ENCODE peak calls at places on chromosomes 13 and 19, in eight cellular contexts. V is GDM1; I is thoracic aorta; F is T47D; U is activated CD4-positive, alpha-beta T cell treated with anti-CD3 and anti-CD28 coated beads, Interleukin-2, amount 50 U/mL, for 4 hours; D is H7; N is type B pancreatic cell; Q is NCI-H774. G is an unnamed sample.

GRCh38 chr13:40102854-40103253 is 447.4 kb downstream of the COG6 start:
- DNase-seq in D (no peak), Q (no peak), F (no peak), U (peak), N (no peak), V (no peak), I (no peak), G (no peak)

GRCh38 chr19:56393119-56394012 is at the start of gene ZNF582:
- DNase-seq in D (peak), N (peak), I (peak), F (peak), U (peak), V (peak), Q (peak), G (peak)

GRCh38 chr13:35871561-35871960 is 259.6 kb downstream of the DCLK1 start:
- DNase-seq in V (no peak), D (no peak), U (no peak), N (no peak), Q (no peak), I (no peak), F (no peak), G (no peak)

GRCh38 chr19:40614595-40615411 is 13.6 kb downstream of the LTBP4 start:
- DNase-seq in Q (peak), U (peak), F (no peak), D (peak), N (no peak), V (peak), I (no peak), G (no peak)

GRCh38 chr13:112842343-112842856 is 126.6 kb upstream of the MCF2L start:
- DNase-seq in U (no peak), N (no peak), I (no peak), D (peak), V (no peak), F (no peak), Q (no peak), G (no peak)

GRCh38 chr13:51614350-51614786 is 30.1 kb downstream of the WDFY2 start:
- DNase-seq in I (no peak), F (no peak), D (no peak), N (no peak), Q (peak), V (no peak), U (peak), G (peak)

GRCh38 chr19:49362048-49362925 is at the start of gene TEAD2:
- DNase-seq in F (peak), N (peak), D (peak), V (no peak), Q (no peak), U (no peak), I (no peak), G (no peak)

GRCh38 chr13:98674968-98675528 is 77.4 kb downstream of the SLC15A1 start:
- DNase-seq in V (no peak), Q (no peak), F (no peak), D (peak), U (no peak), I (no peak), N (no peak), G (no peak)

GRCh38 chr19:1757468-1758230 is 4.3 kb downstream of the ONECUT3 start:
- DNase-seq in D (peak), N (no peak), U (no peak), F (no peak), V (no peak), I (no peak), Q (no peak), G (no peak)

GRCh38 chr13:106151056-106151699 is 384.3 kb downstream of the EFNB2 start:
- DNase-seq in I (no peak), U (no peak), F (no peak), V (no peak), Q (no peak), N (no peak), D (peak), G (no peak)

GRCh38 chr13:114020750-114021463 is 47.0 kb upstream of the C13orf46 start:
- DNase-seq in N (no peak), U (no peak), F (no peak), V (no peak), I (no peak), D (no peak), Q (peak), G (no peak)

GRCh38 chr13:53191091-53191490 is 162.5 kb downstream of the OLFM4 start:
- DNase-seq in N (no peak), D (peak), V (no peak), Q (no peak), F (no peak), U (no peak), I (no peak), G (no peak)

GRCh38 chr13:106118050-106118449 is 417.4 kb downstream of the EFNB2 start:
- DNase-seq in I (no peak), N (no peak), V (no peak), U (no peak), D (no peak), F (no peak), Q (no peak), G (no peak)

GRCh38 chr13:26442541-26442940 is 114.9 kb upstream of the WASF3 start:
- DNase-seq in F (peak), I (no peak), D (no peak), V (no peak), N (no peak), Q (no peak), U (no peak), G (no peak)

GRCh38 chr19:1000095-1000494 is at the start of gene GRIN3B:
- DNase-seq in V (peak), Q (no peak), U (peak), D (peak), F (peak), I (no peak), N (no peak), G (no peak)

GRCh38 chr19:52270266-52270885 is 989 bp downstream of the ZNF766 start:
- DNase-seq in N (no peak), D (peak), U (no peak), V (no peak), Q (no peak), I (no peak), F (no peak), G (no peak)

GRCh38 chr19:36267061-36267845 is 52.3 kb downstream of the ZNF146 start:
- DNase-seq in F (no peak), U (no peak), V (no peak), Q (no peak), N (peak), D (no peak), I (no peak), G (no peak)

GRCh38 chr13:92197669-92198068 is 799.2 kb downstream of the GPC5 start:
- DNase-seq in D (no peak), U (no peak), F (no peak), V (no peak), Q (no peak), N (no peak), I (no peak), G (no peak)

GRCh38 chr13:109100705-109101104 is 471.3 kb downstream of the MYO16 start:
- DNase-seq in N (no peak), V (no peak), D (no peak), F (no peak), U (no peak), I (no peak), Q (no peak), G (no peak)

GRCh38 chr19:29672933-29673336 is 7.7 kb downstream of the PLEKHF1 start:
- DNase-seq in N (no peak), D (no peak), Q (no peak), U (peak), V (no peak), I (no peak), F (no peak), G (no peak)

GRCh38 chr13:42348576-42348975 is 76.6 kb downstream of the AKAP11 start:
- DNase-seq in U (peak), N (no peak), I (no peak), Q (no peak), D (no peak), F (no peak), V (no peak), G (no peak)

GRCh38 chr13:27921421-27921960 is 1.7 kb downstream of the PDX1 start:
- DNase-seq in Q (no peak), I (no peak), F (peak), V (no peak), D (peak), N (no peak), U (no peak), G (no peak)

GRCh38 chr19:18467978-18468377 is 30.0 kb upstream of the ISYNA1 start:
- DNase-seq in U (no peak), D (no peak), V (no peak), I (no peak), Q (no peak), F (no peak), N (no peak), G (no peak)

GRCh38 chr13:54185785-54186184 is 1157.2 kb downstream of the OLFM4 start:
- DNase-seq in V (no peak), U (no peak), I (no peak), Q (no peak), N (no peak), F (no peak), D (peak), G (no peak)

GRCh38 chr13:75724742-75725504 is 88.8 kb downstream of the LMO7 start:
- DNase-seq in Q (no peak), N (no peak), I (no peak), F (no peak), V (no peak), U (no peak), D (no peak), G (no peak)

GRCh38 chr19:47598407-47599349 is 10.3 kb upstream of the BICRA start:
- DNase-seq in F (peak), D (peak), Q (no peak), U (no peak), I (peak), V (no peak), N (no peak), G (no peak)

GRCh38 chr13:47420568-47420967 is 523.7 kb upstream of the HTR2A start:
- DNase-seq in I (no peak), U (no peak), V (no peak), N (no peak), F (no peak), D (no peak), Q (no peak), G (no peak)

GRCh38 chr13:98822238-98822606 is 69.8 kb upstream of the SLC15A1 start:
- DNase-seq in U (no peak), Q (no peak), D (no peak), V (no peak), F (no peak), I (no peak), N (no peak), G (no peak)

GRCh38 chr19:48819366-48819816 is 8.6 kb upstream of the BCAT2 start:
- DNase-seq in I (peak), N (no peak), F (no peak), Q (peak), U (no peak), D (no peak), V (no peak), G (peak)